ENCODE peak calls at places on chromosomes 11 and 22, in five cellular contexts. I, H, V, L and S are unnamed samples.

GRCh38 chr11:37264783-37265182 is 666.7 kb upstream of the RAG2 start:
- DNase-seq in I (no peak), L (no peak), V (no peak), H (peak; percentile 38), S (no peak)

GRCh38 chr11:107446822-107447431 is 10.7 kb downstream of the CWF19L2 start:
- DNase-seq in I (no peak), L (no peak), V (no peak), H (no peak), S (no peak)

GRCh38 chr22:35318346-35319215 is 18.9 kb downstream of the TOM1 start:
- DNase-seq in H (no peak), V (no peak), L (no peak), I (no peak), S (no peak)

GRCh38 chr11:134242376-134242775 is 10.8 kb downstream of the THYN1 start:
- DNase-seq in I (no peak), L (no peak), H (no peak), V (no peak), S (no peak)

GRCh38 chr22:45248832-45249561 is 8.3 kb upstream of the KIAA0930 start:
- DNase-seq in V (no peak), H (no peak), I (no peak), L (no peak), S (no peak)

GRCh38 chr22:49499433-49500075 is 328.1 kb downstream of the BRD1 start:
- DNase-seq in H (no peak), V (no peak), L (no peak), I (no peak), S (no peak)

GRCh38 chr11:93729129-93729616 is 12.1 kb downstream of the TAF1D start:
- DNase-seq in V (no peak), L (no peak), I (no peak), H (no peak), S (no peak)

GRCh38 chr22:50485221-50486131 is 1.2 kb upstream of the MIOX start:
- DNase-seq in I (peak; percentile 34), H (no peak), L (no peak), V (peak; percentile 69), S (no peak)

GRCh38 chr11:112523917-112524316 is 263.3 kb upstream of the PLET1 start:
- DNase-seq in H (no peak), V (no peak), I (no peak), L (no peak), S (no peak)

GRCh38 chr22:19181786-19182471 is 3.4 kb upstream of the SLC25A1 start:
- DNase-seq in I (peak; percentile 19), V (no peak), H (no peak), L (no peak), S (no peak)

GRCh38 chr11:78595431-78596130 is 20.9 kb upstream of the NARS2 start:
- DNase-seq in L (no peak), H (no peak), I (peak; percentile 44), V (no peak), S (no peak)

GRCh38 chr22:43200031-43200430 is 13.1 kb upstream of the TTLL12 start:
- DNase-seq in I (no peak), V (no peak), L (no peak), H (no peak), S (no peak)

GRCh38 chr22:30023099-30023498 is 57.2 kb upstream of the HORMAD2 start:
- DNase-seq in H (no peak), L (no peak), V (no peak), I (no peak), S (no peak)

GRCh38 chr11:5986885-5987284 is at the start of gene OR52L1:
- DNase-seq in I (no peak), V (no peak), L (no peak), H (no peak), S (no peak)

GRCh38 chr11:61891331-61892084 is at the start of gene FADS3:
- DNase-seq in I (peak; percentile 86), L (peak; percentile 79), V (peak; percentile 94), H (peak; percentile 80), S (no peak)